ENCODE peak calls at places on chromosomes 3 and 15, in six cellular contexts. E is NT2/D1, V is H1, C is HepG2, I is K562, W is GM12878. G is an unnamed sample.

GRCh38 chr3:133767607-133768006 is 21.4 kb downstream of the TF start:
- DNase-seq in I (no peak), W (no peak), C (no peak), E (no peak), V (no peak), G (no peak)

GRCh38 chr15:70050970-70051369 is 46.7 kb downstream of the TLE3 start:
- DNase-seq in I (no peak), C (no peak), W (no peak), V (no peak), E (no peak), G (no peak)

GRCh38 chr3:43224405-43225073 is 61.8 kb upstream of the SNRK start:
- DNase-seq in I (no peak), W (no peak), V (no peak), C (no peak), E (no peak), G (no peak)

GRCh38 chr3:64174328-64174727 is 50.9 kb downstream of the PRICKLE2 start:
- DNase-seq in W (no peak), C (peak), V (no peak), I (no peak), E (no peak), G (no peak)

GRCh38 chr3:136949708-136950107 is 8.1 kb upstream of the IL20RB start:
- DNase-seq in V (no peak), W (no peak), E (no peak), I (no peak), C (no peak), G (no peak)

GRCh38 chr15:92652576-92652966 is 3.0 kb downstream of the FAM174B start:
- DNase-seq in W (no peak), E (no peak), V (peak), I (no peak), C (no peak), G (no peak)

GRCh38 chr3:143241556-143241955 is 122.0 kb downstream of the CHST2 start:
- DNase-seq in E (no peak), C (no peak), V (no peak), I (no peak), W (no peak), G (no peak)

GRCh38 chr3:187946981-187947380 is 201.7 kb upstream of the BCL6 start:
- DNase-seq in C (no peak), I (no peak), V (no peak), W (no peak), E (no peak), G (no peak)

GRCh38 chr15:77543159-77543882 is 89.4 kb downstream of the LINGO1 start:
- DNase-seq in I (peak), C (peak), W (peak), E (peak), V (peak), G (peak)

GRCh38 chr15:78195735-78196201 is 38.6 kb downstream of the ACSBG1 start:
- DNase-seq in I (peak), E (no peak), C (peak), W (no peak), V (peak), G (no peak)

GRCh38 chr3:77871436-77871835 is 831.5 kb downstream of the ROBO2 start:
- DNase-seq in W (no peak), V (no peak), C (no peak), E (no peak), I (no peak), G (no peak)

GRCh38 chr3:59084598-59084997 is 34.8 kb upstream of the CFAP20DC start:
- DNase-seq in V (no peak), E (no peak), W (no peak), C (no peak), I (no peak), G (no peak)

GRCh38 chr15:77183066-77183465 is 112.2 kb upstream of the TSPAN3 start:
- DNase-seq in W (no peak), E (no peak), C (no peak), I (no peak), V (no peak), G (no peak)

GRCh38 chr3:119898478-119899177 is 116.7 kb downstream of the NR1I2 start:
- DNase-seq in V (no peak), W (no peak), C (no peak), I (no peak), E (no peak), G (no peak)

GRCh38 chr3:66115858-66116654 is 77.3 kb upstream of the MAGI1 start:
- DNase-seq in E (peak), W (no peak), C (peak), V (no peak), I (no peak), G (peak)

GRCh38 chr15:53072077-53072476 is 281.9 kb upstream of the ONECUT1 start:
- DNase-seq in V (peak), C (peak), E (peak), I (no peak), W (no peak), G (peak)

GRCh38 chr15:100457201-100457600 is 71.5 kb downstream of the CERS3 start:
- DNase-seq in C (no peak), I (no peak), V (no peak), E (no peak), W (no peak), G (no peak)

GRCh38 chr15:50046868-50047267 is 72.2 kb downstream of the ATP8B4 start:
- DNase-seq in I (no peak), E (no peak), W (no peak), V (no peak), C (no peak), G (no peak)

GRCh38 chr3:15180042-15180611 is 25.9 kb upstream of the CAPN7 start:
- DNase-seq in C (no peak), V (no peak), W (peak), I (no peak), E (no peak), G (no peak)

GRCh38 chr15:68435966-68436365 is 4.0 kb upstream of the ITGA11 start:
- DNase-seq in I (no peak), E (no peak), V (no peak), W (no peak), C (no peak), G (no peak)

GRCh38 chr3:187401861-187402260 is 33.7 kb downstream of the RTP4 start:
- DNase-seq in E (no peak), I (no peak), C (no peak), W (no peak), V (no peak), G (no peak)

GRCh38 chr3:155960060-155960459 is 89.6 kb downstream of the GMPS start:
- DNase-seq in C (no peak), E (no peak), W (no peak), I (no peak), V (no peak), G (no peak)

GRCh38 chr3:122943828-122944190 is 83.8 kb downstream of the SEMA5B start:
- DNase-seq in V (no peak), C (no peak), W (no peak), I (no peak), E (no peak), G (no peak)

DNA sequence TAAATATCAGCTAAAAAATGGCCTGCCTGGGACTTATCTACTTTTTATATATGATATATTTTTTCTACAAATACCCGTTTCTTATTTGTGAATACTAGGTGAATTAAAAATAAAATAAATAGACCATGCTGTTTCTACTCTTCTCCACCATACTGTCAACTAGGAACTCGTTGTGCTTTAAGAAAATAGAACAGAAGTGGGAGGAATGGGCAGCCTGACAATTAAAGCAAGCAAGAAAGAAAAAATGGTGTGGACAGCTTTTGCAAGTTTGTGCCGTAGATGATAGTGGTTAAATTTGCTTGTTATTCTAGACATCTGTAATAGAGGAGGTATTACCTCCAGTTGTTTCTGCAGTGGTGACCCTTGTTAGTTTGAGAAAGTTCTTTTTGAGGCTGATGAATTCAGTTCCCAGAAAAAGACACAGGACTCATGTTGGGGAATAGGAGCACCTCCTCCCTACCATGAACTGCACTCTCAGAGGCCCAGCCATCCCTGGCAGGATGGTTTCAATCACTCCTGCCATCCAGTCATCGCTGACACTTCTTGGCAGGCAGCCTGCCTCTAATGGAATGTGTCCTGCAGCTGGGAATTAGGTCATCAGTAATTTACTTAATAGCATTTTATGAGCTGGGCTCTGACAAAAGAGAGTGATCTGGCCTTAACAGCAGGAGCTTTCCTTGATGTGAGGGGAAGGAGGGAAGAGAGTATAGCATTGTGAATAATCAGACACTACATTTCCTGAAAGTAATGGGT is 105.0 kb upstream of the GAP43 start:
- DNase-seq in C (no peak), W (no peak), E (peak), V (no peak), I (no peak), G (peak)
- TF ChIP-seq ZNF274 in C (no peak), W (no peak), E (no peak), V (no peak), I (no peak), G (no peak)

DNA sequence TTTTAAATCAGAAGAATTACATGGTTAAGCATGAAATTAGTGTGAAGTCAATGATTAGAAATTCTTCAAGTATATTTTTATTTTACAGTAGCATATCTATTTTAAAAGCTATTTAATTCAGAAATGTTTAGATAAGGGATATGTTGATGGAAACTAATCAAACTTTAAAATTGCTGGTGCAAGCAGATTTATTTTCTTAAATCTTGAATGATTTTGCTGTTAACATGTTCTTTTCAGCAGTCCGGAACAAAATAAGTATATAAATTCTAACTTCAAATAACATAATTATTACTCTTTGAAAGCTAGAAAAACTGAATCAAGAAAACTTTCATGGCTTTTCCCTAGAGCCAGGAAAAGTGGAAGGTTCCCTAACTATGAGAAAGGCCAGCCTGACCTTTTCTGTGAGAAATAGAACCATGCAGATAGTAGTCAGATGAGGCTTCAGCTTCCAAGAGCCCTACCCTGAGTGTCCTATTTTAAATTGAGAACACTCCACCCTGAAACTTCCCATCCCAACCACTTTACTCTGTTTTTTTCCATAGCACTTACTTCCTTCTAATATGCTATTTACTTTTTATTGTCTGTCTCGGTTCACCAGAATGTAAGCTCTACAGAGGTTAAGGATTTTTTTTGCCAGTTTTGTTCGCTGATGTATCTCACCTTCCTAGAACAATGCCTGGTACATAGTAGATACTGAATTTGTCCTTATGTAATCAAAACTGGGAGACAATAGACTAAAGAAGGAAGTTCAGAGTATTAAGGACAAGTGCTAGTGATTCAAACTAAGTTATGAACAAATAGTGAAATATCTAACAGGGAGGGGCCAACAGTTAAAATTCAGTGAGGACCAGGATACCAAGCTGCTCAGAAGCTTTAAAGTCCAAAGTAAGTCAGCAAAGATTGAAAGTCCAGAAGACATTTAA is 66.8 kb downstream of the CD200R1L start:
- DNase-seq in W (no peak), E (no peak), V (no peak), C (no peak), I (no peak), G (no peak)
- TF ChIP-seq ZNF274 in W (no peak), E (no peak), V (no peak), C (no peak), I (no peak), G (no peak)

GRCh38 chr3:141292346-141293058 is 60.9 kb downstream of the PXYLP1 start:
- DNase-seq in C (no peak), I (no peak), W (no peak), E (no peak), V (no peak), G (no peak)

GRCh38 chr3:141291610-141292345 is 60.2 kb downstream of the PXYLP1 start:
- DNase-seq in C (no peak), E (no peak), I (peak), W (no peak), V (no peak), G (no peak)

GRCh38 chr3:141289228-141289772 is 57.7 kb downstream of the PXYLP1 start:
- DNase-seq in W (no peak), E (no peak), V (no peak), I (no peak), C (no peak), G (no peak)

GRCh38 chr3:141294848-141295247 is 63.2 kb downstream of the PXYLP1 start:
- DNase-seq in W (no peak), V (no peak), C (no peak), E (no peak), I (no peak), G (no peak)

GRCh38 chr3:141294300-141294699 is 62.7 kb downstream of the PXYLP1 start:
- DNase-seq in V (no peak), I (no peak), C (no peak), W (no peak), E (no peak), G (no peak)
- TF ChIP-seq ZNF274 in V (no peak), I (no peak), C (no peak), W (no peak), E (no peak), G (no peak)

DNA sequence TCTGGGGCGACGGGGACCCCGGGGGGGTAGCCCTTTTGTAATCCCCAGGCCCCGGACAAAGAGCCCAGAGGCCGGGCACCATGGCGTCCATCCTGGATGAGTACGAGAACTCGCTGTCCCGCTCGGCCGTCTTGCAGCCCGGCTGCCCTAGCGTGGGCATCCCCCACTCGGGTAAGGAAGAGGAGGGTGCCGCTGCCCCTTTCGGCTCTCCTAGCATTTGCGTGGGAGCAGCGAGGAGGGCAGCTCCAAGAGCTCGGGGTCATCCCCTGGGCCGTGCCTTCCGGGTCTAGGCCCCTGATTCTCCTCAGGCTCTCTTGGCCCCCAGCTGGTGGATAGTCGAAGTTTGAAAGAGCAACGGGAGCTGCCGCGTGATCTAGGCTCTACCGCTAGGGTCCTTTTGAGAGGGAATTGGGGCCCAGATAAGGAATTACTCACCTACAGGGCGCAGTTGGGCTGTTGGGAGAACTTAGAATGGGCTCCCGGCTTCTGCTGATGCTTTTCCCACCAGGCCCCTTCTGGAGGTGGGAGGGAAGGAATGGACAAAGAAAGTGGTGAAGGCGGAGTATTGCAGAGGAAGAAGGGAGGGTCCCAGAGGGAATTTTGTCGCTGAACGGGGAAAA is 549 bp downstream of the VPS18 start:
- DNase-seq in E (peak), W (no peak), I (peak), C (peak), V (peak), G (peak)
- TF ChIP-seq ZNF274 in E (no peak), W (no peak), I (no peak), C (no peak), V (no peak), G (no peak)

GRCh38 chr3:67329358-67329757 is 325.1 kb downstream of the SUCLG2 start:
- DNase-seq in W (peak), E (no peak), I (no peak), C (peak), V (no peak), G (no peak)
- TF ChIP-seq ZNF274 in W (no peak), E (no peak), I (no peak), C (no peak), V (no peak), G (no peak)

GRCh38 chr3:33060609-33061337 is 36.2 kb downstream of the GLB1 start:
- DNase-seq in W (no peak), E (no peak), C (no peak), V (no peak), I (no peak), G (no peak)

GRCh38 chr3:33061782-33062181 is 35.2 kb downstream of the GLB1 start:
- DNase-seq in W (no peak), E (no peak), C (no peak), V (no peak), I (no peak), G (no peak)

GRCh38 chr3:33064929-33065328 is 32.0 kb downstream of the GLB1 start:
- DNase-seq in I (no peak), V (no peak), C (peak), E (no peak), W (no peak), G (no peak)

GRCh38 chr3:33062814-33063346 is 34.1 kb downstream of the GLB1 start:
- DNase-seq in C (no peak), V (no peak), W (no peak), I (no peak), E (no peak), G (no peak)

DNA sequence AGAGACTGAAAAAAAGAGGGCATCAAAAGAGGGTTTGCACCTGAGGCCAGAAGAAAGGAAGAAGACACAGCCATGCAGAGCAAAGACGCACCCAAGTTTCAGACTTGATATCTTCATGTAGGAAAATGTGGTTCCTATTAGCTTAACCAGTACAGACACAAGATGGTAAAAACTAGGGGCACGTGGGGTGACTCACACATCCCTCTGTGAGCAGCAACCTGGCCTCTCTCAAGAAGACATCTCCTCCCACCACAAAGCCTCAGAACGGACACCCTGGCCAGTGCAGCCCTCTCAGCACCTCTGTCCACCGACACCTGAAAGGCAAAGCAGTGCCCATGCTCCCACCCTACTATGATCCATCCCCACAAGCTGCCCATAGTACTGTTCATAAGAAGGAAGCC is 33.3 kb downstream of the GLB1 start:
- DNase-seq in C (no peak), W (peak), I (no peak), V (no peak), E (no peak), G (no peak)
- TF ChIP-seq ZNF274 in C (no peak), W (no peak), I (no peak), V (no peak), E (no peak), G (no peak)

GRCh38 chr15:99404454-99404853 is 153.2 kb downstream of the LRRC28 start:
- DNase-seq in W (no peak), C (no peak), I (no peak), E (no peak), V (no peak), G (no peak)
- TF ChIP-seq ZNF274 in W (no peak), C (no peak), I (no peak), E (no peak), V (no peak), G (no peak)

G was measured in HCT116.